ENCODE peak calls at places on chromosomes 5 and 9, in nine cellular contexts. Y is GM12878; W is effector memory CD4-positive, alpha-beta T cell; J is ovary; A is pancreas; H is neuronal stem cell; L is heart left ventricle; N is CD4-positive, alpha-beta memory T cell; F is CD8-positive, alpha-beta memory T cell. Q is an unnamed sample. For H3K4me1 and H3K36me3, the result is how much of the 10 kb centered on the place peaks cover.

GRCh38 chr5:14464661-14465060 is 116.9 kb upstream of the OTULINL start:
- DNase-seq in Y (no peak), W (no peak), J (no peak), A (no peak), H (no peak), L (no peak), N (no peak), F (no peak), Q (no peak)

GRCh38 chr9:75147638-75148037 is 59.3 kb downstream of the OSTF1 start:
- DNase-seq in Y (peak), W (no peak), J (no peak), A (no peak), H (no peak), L (no peak), N (peak), F (no peak), Q (peak)

GRCh38 chr5:151503999-151504398 is 56.6 kb downstream of the SLC36A1 start:
- DNase-seq in Y (no peak), W (no peak), J (no peak), A (no peak), H (no peak), L (no peak), N (no peak), F (no peak), Q (no peak)

GRCh38 chr5:58459276-58459859 is 518 bp downstream of the PLK2 start:
- DNase-seq in Y (no peak), W (no peak), J (peak), A (no peak), H (no peak), L (peak), N (no peak), F (no peak), Q (peak)

GRCh38 chr9:29750062-29750461 is 2176.8 kb upstream of the C9orf72 start:
- DNase-seq in Y (no peak), W (no peak), J (no peak), A (no peak), H (no peak), L (no peak), N (no peak), F (no peak), Q (no peak)

GRCh38 chr5:146620663-146621051 is 104.7 kb upstream of the GPR151 start:
- DNase-seq in Y (no peak), W (no peak), J (no peak), A (no peak), H (peak), L (no peak), N (no peak), F (no peak), Q (no peak)

GRCh38 chr5:43514471-43514815 is 505 bp downstream of the C5orf34 start:
- DNase-seq in Y (no peak), W (no peak), J (no peak), A (no peak), H (no peak), L (no peak), N (no peak), F (no peak), Q (peak)

GRCh38 chr5:150443242-150444075 is 6.1 kb downstream of the RPS14 start:
- DNase-seq in Y (no peak), W (no peak), J (no peak), A (no peak), H (no peak), L (no peak), N (no peak), F (no peak), Q (no peak)

GRCh38 chr5:6087576-6087975 is 290.8 kb downstream of the MED10 start:
- DNase-seq in Y (no peak), W (no peak), J (no peak), A (no peak), H (no peak), L (no peak), N (no peak), F (no peak), Q (no peak)

GRCh38 chr5:65801332-65801731 is 79.3 kb downstream of the NLN start:
- DNase-seq in Y (no peak), W (no peak), J (no peak), A (no peak), H (peak), L (no peak), N (no peak), F (no peak), Q (peak)

GRCh38 chr9:87708989-87709706 is 16.8 kb upstream of the CTSL start:
- DNase-seq in Y (no peak), W (no peak), J (no peak), A (no peak), H (no peak), L (no peak), N (peak), F (no peak), Q (no peak)

GRCh38 chr5:65823820-65824445 is 101.9 kb downstream of the NLN start:
- DNase-seq in Y (no peak), W (no peak), J (no peak), A (no peak), H (no peak), L (no peak), N (no peak), F (no peak), Q (no peak)

GRCh38 chr9:116318463-116319271 is 165.1 kb downstream of the PAPPA start:
- DNase-seq in Y (no peak), W (no peak), J (peak), A (no peak), H (peak), L (peak), N (no peak), F (no peak), Q (peak)

GRCh38 chr5:2178528-2178927 is 295.8 kb upstream of the IRX4 start:
- DNase-seq in Y (no peak), W (no peak), J (no peak), A (peak), H (no peak), L (no peak), N (no peak), F (no peak), Q (no peak)

GRCh38 chr5:16500024-16500423 is 34.4 kb upstream of the ZNF622 start:
- DNase-seq in Y (no peak), W (no peak), J (no peak), A (no peak), H (no peak), L (no peak), N (no peak), F (no peak), Q (no peak)

GRCh38 chr9:113634597-113635515 is 171.3 kb downstream of the RGS3 start:
- DNase-seq in Y (no peak), W (no peak), J (no peak), A (no peak), H (no peak), L (no peak), N (no peak), F (no peak), Q (no peak)

GRCh38 chr9:106980551-106981101 is 117.7 kb downstream of the ZNF462 start:
- DNase-seq in Y (peak), W (no peak), J (no peak), A (no peak), H (no peak), L (no peak), N (no peak), F (no peak), Q (no peak)

GRCh38 chr9:133428579-133429215 is 6.5 kb downstream of the ADAMTS13 start:
- DNase-seq in Y (no peak), W (no peak), J (no peak), A (no peak), H (peak), L (no peak), N (no peak), F (no peak), Q (peak)

GRCh38 chr9:122190597-122191381 is 31.1 kb downstream of the MORN5 start:
- DNase-seq in Y (no peak), W (no peak), J (no peak), A (no peak), H (no peak), L (no peak), N (no peak), F (no peak), Q (no peak)

GRCh38 chr9:13174906-13175639 is 104.4 kb downstream of the MPDZ start:
- DNase-seq in Y (no peak), W (no peak), J (no peak), A (no peak), H (no peak), L (no peak), N (no peak), F (no peak), Q (no peak)

GRCh38 chr5:113989913-113990305 is 372.0 kb upstream of the KCNN2 start:
- DNase-seq in Y (no peak), W (no peak), J (no peak), A (no peak), H (no peak), L (no peak), N (no peak), F (no peak), Q (no peak)

DNA sequence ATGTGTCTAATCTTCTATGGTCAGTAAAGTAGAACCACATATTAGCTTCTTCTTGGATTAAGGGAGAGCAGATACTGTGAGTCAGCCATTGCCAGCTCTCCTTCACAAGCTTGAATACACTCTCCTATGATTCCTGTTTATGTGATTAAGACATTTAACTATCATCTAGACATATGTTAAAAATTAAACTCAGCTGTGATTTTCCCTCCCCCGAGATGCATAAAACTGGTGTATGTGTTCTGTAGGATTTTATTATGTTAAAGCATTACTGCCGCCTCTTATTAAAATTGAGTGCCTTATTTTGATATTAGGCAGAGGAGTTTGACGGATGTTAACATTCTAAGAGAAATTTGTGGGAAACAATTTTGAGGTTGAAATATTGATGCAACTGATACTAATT is 114.6 kb downstream of the ACTBL2 start:
- DNase-seq in Y (no peak), W (no peak), J (no peak), A (no peak), H (no peak), L (no peak), N (no peak), F (no peak), Q (peak)
- H3K4me1 ChIP-seq in Y (under half), W (under half), J (under half), A (under half), H (under half), L (under half), N (under half), F (under half), Q (under half)

GRCh38 chr9:68832101-68832500 is 127.1 kb downstream of the PIP5K1B start:
- DNase-seq in Y (no peak), W (no peak), J (no peak), A (no peak), H (no peak), L (no peak), N (no peak), F (no peak), Q (no peak)
- H3K36me3 ChIP-seq in Y (under half), W (under half), J (under half), A (under half), H (under half), L (under half), N (under half), F (under half), Q (under half)

DNA sequence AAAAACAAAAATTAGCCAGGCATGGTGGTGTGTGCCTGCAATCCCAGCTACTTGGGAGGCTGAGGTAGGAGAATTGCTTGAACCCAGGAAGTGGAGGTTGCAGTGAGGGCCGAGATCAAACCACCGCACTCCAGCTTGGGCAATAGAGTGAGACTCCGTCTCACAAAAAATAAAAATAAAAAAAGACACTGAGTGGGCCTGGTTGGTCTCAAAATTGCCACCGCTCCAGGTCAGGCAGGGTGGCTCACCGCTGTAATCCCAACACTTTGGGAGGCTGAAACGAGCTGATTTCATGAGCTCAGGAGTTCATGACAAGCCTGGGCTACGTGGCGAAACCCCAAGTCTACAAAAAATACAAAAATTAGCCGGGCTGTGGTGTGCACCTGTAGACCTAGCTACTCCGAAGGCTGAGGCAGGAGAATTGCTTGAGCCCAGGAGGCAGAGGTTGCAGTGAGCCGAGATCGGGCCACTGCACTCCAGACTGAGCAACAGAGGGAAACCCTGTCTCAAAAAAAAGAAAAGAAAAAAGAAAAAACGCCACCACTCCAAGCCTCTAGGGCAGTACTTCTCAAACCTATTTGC is 1.8 kb downstream of the STK10 start:
- DNase-seq in Y (no peak), W (no peak), J (no peak), A (no peak), H (no peak), L (no peak), N (no peak), F (no peak), Q (no peak)
- H3K4me3 ChIP-seq in Y (peak), W (peak), J (peak), A (no peak), H (no peak), L (no peak), N (peak), F (peak), Q (peak)

DNA sequence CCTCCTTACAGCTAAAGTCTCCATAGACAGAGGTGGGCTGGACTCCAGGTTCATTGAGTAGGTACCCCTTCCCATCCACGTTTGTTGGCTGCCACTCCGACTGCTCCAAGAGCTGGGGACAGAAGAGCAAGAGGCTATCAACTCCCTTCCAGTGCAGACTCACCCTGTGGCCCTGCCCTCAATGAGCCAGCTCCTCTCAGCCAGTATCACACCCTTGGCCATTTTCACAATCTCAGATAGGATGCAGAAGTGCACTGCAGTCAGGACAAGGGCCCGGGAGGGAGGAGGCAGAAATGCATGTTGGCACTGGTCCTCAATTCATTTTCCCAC is 6.2 kb downstream of the IRF1 start:
- DNase-seq in Y (no peak), W (no peak), J (no peak), A (no peak), H (no peak), L (no peak), N (no peak), F (no peak), Q (no peak)
- H3K4me1 ChIP-seq in Y (under half), W (under half), J (under half), A (under half), H (under half), L (half or more), N (half or more), F (half or more), Q (under half)

GRCh38 chr9:131191857-131192256 is 66.5 kb downstream of the NUP214 start:
- DNase-seq in Y (no peak), W (no peak), J (no peak), A (no peak), H (no peak), L (no peak), N (no peak), F (no peak), Q (no peak)

GRCh38 chr9:131194767-131195166 is 69.4 kb downstream of the NUP214 start:
- DNase-seq in Y (no peak), W (no peak), J (no peak), A (no peak), H (no peak), L (no peak), N (no peak), F (no peak), Q (no peak)

GRCh38 chr9:131188986-131189385 is 63.6 kb downstream of the NUP214 start:
- DNase-seq in Y (no peak), W (no peak), J (no peak), A (no peak), H (no peak), L (no peak), N (no peak), F (no peak), Q (no peak)

GRCh38 chr9:131190191-131190590 is 64.8 kb downstream of the NUP214 start:
- DNase-seq in Y (no peak), W (no peak), J (no peak), A (no peak), H (no peak), L (no peak), N (no peak), F (no peak), Q (no peak)

GRCh38 chr9:131193051-131193450 is 67.7 kb downstream of the NUP214 start:
- DNase-seq in Y (no peak), W (no peak), J (no peak), A (no peak), H (no peak), L (no peak), N (no peak), F (no peak), Q (no peak)
- H3K36me3 ChIP-seq in Y (under half), W (half or more), J (under half), A (under half), H (half or more), L (half or more), N (under half), F (under half), Q (half or more)

DNA sequence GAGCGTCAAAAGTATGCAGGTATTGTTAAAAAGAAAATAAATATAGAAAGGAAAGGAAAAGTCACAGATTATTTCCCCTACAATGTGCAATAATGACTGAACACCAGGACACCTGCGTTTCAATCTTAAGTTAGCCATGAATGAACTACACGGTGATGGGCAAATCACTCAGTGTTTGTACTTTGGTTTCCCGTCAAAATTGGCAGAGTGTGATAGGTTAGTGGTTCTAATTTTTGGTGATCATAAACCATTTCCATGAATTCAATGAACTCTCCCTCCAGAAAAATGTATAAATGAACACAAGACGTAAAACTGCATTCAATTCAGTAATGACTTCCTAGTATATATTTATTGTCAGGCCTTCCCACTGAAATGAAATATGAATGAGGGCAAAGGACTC is 59.0 kb upstream of the ITGA1 start:
- DNase-seq in Y (no peak), W (no peak), J (no peak), A (no peak), H (no peak), L (no peak), N (no peak), F (no peak), Q (no peak)
- H3K4me3 ChIP-seq in Y (no peak), W (no peak), J (no peak), A (no peak), H (no peak), L (no peak), N (no peak), F (no peak), Q (no peak)

GRCh38 chr9:91945277-91946074 is 4.6 kb downstream of the ROR2 start:
- DNase-seq in Y (no peak), W (no peak), J (peak), A (no peak), H (no peak), L (peak), N (no peak), F (no peak), Q (peak)
- H3K4me1 ChIP-seq in Y (under half), W (under half), J (under half), A (under half), H (under half), L (under half), N (under half), F (under half), Q (under half)

DNA sequence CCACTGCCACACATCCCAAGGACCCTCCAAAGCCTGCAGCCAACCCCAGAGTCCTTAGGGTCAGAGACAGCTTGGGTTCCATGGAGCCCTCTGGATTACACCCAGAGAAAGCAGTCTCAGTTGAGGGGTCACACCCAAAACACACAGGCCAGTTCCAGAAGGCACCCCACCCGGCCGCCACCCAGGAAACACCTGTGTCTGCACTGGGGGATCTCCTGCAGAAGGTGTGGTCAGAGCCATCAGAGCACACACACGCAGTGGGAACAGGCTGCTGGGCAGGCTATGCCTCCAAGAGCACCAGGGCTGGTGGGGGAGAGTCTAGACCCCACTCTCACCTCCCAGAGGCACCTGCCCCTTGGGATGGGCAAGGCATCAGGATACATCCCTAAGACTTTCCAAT is 27.3 kb downstream of the NIPAL4 start:
- DNase-seq in Y (no peak), W (no peak), J (no peak), A (no peak), H (no peak), L (no peak), N (no peak), F (no peak), Q (no peak)
- H3K36me3 ChIP-seq in Y (under half), W (half or more), J (under half), A (under half), H (under half), L (half or more), N (half or more), F (under half), Q (under half)

GRCh38 chr5:140362875-140363630 is 3.1 kb downstream of the SLC4A9 start:
- DNase-seq in Y (no peak), W (peak), J (peak), A (peak), H (peak), L (peak), N (peak), F (peak), Q (peak)
- H3K4me3 ChIP-seq in Y (peak), W (peak), J (no peak), A (peak), H (no peak), L (no peak), N (no peak), F (peak), Q (peak)